ENCODE peak calls at places on chromosomes 3 and 15, in eight cellular contexts. M is cardiac muscle cell, T is MV-4-11, U is breast epithelium, N is activated T-cell treated with anti-CD3 and anti-CD28 coated beads for 1 hour, W is iPS-NIHi11, J is A172, X is Caco-2. H is an unnamed sample.

GRCh38 chr3:14304101-14305045 is 98.0 kb upstream of the SLC6A6 start:
- DNase-seq in M (no peak), T (no peak), W (no peak), J (no peak), U (peak; percentile 93), N (no peak), X (no peak), H (no peak)

GRCh38 chr15:81163961-81164800 is 30.1 kb downstream of the CFAP161 start:
- DNase-seq in N (no peak), M (peak; percentile 69), W (peak; percentile 31), T (no peak), J (peak; percentile 18), U (no peak), X (peak; percentile 3), H (no peak)

GRCh38 chr15:57364282-57365007 is 11.9 kb upstream of the CGNL1 start:
- DNase-seq in W (peak; percentile 37), J (no peak), M (peak; percentile 58), T (peak; percentile 81), U (no peak), N (no peak), X (no peak), H (peak; percentile 36)

GRCh38 chr3:15512173-15512572 is 9.3 kb downstream of the COLQ start:
- DNase-seq in T (peak; percentile 14), J (no peak), M (peak; percentile 72), N (no peak), W (no peak), X (no peak), U (no peak), H (no peak)

GRCh38 chr3:71581451-71581980 is 2.0 kb downstream of the FOXP1 start:
- DNase-seq in U (no peak), T (no peak), W (peak; percentile 29), J (no peak), X (no peak), N (peak; percentile 34), M (peak; percentile 55), H (no peak)

GRCh38 chr3:98807011-98807410 is 43.9 kb downstream of the ST3GAL6 start:
- DNase-seq in N (no peak), W (no peak), U (no peak), T (no peak), X (no peak), J (no peak), M (peak; percentile 89), H (no peak)

GRCh38 chr15:41115652-41116115 is 396 bp downstream of the INO80 start:
- DNase-seq in W (peak; percentile 78), U (peak; percentile 51), X (peak; percentile 72), J (peak; percentile 36), T (peak; percentile 44), N (peak; percentile 49), M (peak; percentile 69), H (no peak)

GRCh38 chr15:78996876-78997275 is 52.0 kb upstream of the CTSH start:
- DNase-seq in M (no peak), N (no peak), J (peak; percentile 76), U (no peak), T (no peak), W (no peak), X (no peak), H (no peak)

GRCh38 chr3:139286825-139287224 is 57.0 kb upstream of the MRPS22 start:
- DNase-seq in J (no peak), X (no peak), M (no peak), U (no peak), T (no peak), W (no peak), N (no peak), H (no peak)

GRCh38 chr15:88982304-88982945 is 69.2 kb upstream of the MFGE8 start:
- DNase-seq in N (no peak), U (peak; percentile 23), M (peak; percentile 96), J (peak; percentile 70), W (peak; percentile 31), X (no peak), T (peak; percentile 82), H (no peak)

GRCh38 chr15:70362911-70363310 is 265.2 kb upstream of the TLE3 start:
- DNase-seq in W (peak; percentile 82), U (peak; percentile 17), N (no peak), X (peak; percentile 63), M (peak; percentile 67), T (no peak), J (no peak), H (no peak)

GRCh38 chr15:73183071-73183470 is 130.8 kb downstream of the NEO1 start:
- DNase-seq in T (no peak), X (no peak), M (no peak), N (no peak), U (no peak), J (no peak), W (peak; percentile 18), H (no peak)